ENCODE peak calls at places on chromosomes 2 and 18, in five cellular contexts. W is K562, I is H1, E is HepG2, K is HCT116. L is an unnamed sample.

GRCh38 chr2:105125428-105125827 is 87.6 kb downstream of the MRPS9 start:
- DNase-seq in K (peak), W (no peak), I (no peak), E (peak), L (no peak)

GRCh38 chr2:74441690-74442482 is at the start of gene RTKN:
- DNase-seq in K (peak), I (no peak), W (no peak), E (peak), L (no peak)

GRCh38 chr18:11750581-11751304 is 61.7 kb downstream of the GNAL start:
- DNase-seq in W (no peak), K (no peak), I (no peak), E (no peak), L (no peak)

GRCh38 chr2:191728710-191729597 is 51.0 kb downstream of the NABP1 start:
- DNase-seq in E (no peak), W (peak), I (no peak), K (no peak), L (no peak)

GRCh38 chr2:143241403-143242088 is 112.3 kb downstream of the ARHGAP15 start:
- DNase-seq in K (no peak), E (no peak), W (no peak), I (peak), L (no peak)

GRCh38 chr2:8049851-8050571 is 631.8 kb upstream of the ID2 start:
- DNase-seq in K (no peak), E (no peak), W (no peak), I (no peak), L (peak)

GRCh38 chr2:40556298-40556697 is 104.4 kb upstream of the SLC8A1 start:
- DNase-seq in E (no peak), W (no peak), K (no peak), I (no peak), L (no peak)

GRCh38 chr2:188986839-188987238 is 12.7 kb downstream of the COL3A1 start:
- DNase-seq in E (no peak), I (no peak), K (no peak), W (no peak), L (no peak)

GRCh38 chr2:191983186-191983585 is 136.3 kb upstream of the CAVIN2 start:
- DNase-seq in W (no peak), K (no peak), I (no peak), E (no peak), L (no peak)

GRCh38 chr2:234980476-234981187 is 28.8 kb downstream of the SH3BP4 start:
- DNase-seq in I (no peak), K (no peak), E (peak), W (no peak), L (no peak)

GRCh38 chr2:27622921-27623384 is 5.9 kb downstream of the CCDC121 start:
- DNase-seq in E (no peak), W (no peak), K (no peak), I (no peak), L (no peak)
- TF ChIP-seq SRF in E (no peak), W (no peak), K (no peak), I (no peak), L (no peak)

GRCh38 chr2:23480991-23481797 is 96.2 kb downstream of the KLHL29 start:
- DNase-seq in K (peak), W (no peak), I (peak), E (peak), L (no peak)
- TF ChIP-seq SRF in K (no peak), W (no peak), I (no peak), E (no peak), L (no peak)

GRCh38 chr2:178912416-178913056 is 105.3 kb upstream of the TTN start:
- DNase-seq in K (no peak), E (no peak), W (no peak), I (no peak), L (no peak)
- TF ChIP-seq SRF in K (no peak), E (no peak), W (no peak), I (no peak), L (no peak)

GRCh38 chr2:71852141-71852711 is 295.4 kb downstream of the CYP26B1 start:
- DNase-seq in K (no peak), W (no peak), E (no peak), I (no peak), L (no peak)

GRCh38 chr2:71849603-71850305 is 297.9 kb downstream of the CYP26B1 start:
- DNase-seq in I (no peak), E (no peak), K (no peak), W (no peak), L (no peak)

GRCh38 chr2:71849111-71849510 is 298.6 kb downstream of the CYP26B1 start:
- DNase-seq in K (no peak), E (no peak), W (no peak), I (no peak), L (no peak)

GRCh38 chr2:71850306-71850801 is 297.3 kb downstream of the CYP26B1 start:
- DNase-seq in E (no peak), I (no peak), W (no peak), K (no peak), L (no peak)

DNA sequence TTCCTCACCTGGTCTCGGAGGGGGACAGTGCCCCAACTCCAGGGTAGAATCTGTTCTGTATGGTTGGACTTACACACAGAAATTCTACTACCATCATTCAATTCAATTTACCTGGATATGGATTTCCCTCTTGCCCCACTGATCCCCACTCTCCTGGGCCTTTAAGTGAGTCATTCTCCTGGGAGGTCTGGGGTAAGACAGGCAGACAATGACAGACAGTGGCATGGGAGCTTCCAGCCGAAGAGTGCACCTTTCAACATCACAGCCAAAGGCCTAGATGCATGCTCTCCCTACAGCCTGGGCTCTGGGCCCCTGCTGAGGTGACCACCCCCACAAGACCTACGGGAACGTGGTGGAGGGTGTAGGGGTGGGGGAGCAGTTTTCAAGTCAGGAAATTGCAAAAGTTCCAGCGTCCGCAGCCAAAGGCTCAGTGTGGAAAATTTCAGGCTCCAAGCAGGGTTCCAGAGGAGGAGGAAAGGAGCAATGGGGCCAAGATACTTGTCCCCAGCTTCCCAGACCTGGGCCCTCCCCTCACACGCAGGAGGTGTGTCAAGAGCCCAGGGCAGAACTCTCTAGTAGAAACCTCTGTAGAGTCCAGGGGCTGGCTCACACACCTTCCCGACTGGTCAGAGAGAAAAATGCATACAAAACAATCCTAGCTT is 296.4 kb downstream of the CYP26B1 start:
- DNase-seq in W (no peak), E (no peak), I (no peak), K (no peak), L (no peak)
- TF ChIP-seq SRF in W (no peak), E (no peak), I (no peak), K (no peak), L (no peak)

DNA sequence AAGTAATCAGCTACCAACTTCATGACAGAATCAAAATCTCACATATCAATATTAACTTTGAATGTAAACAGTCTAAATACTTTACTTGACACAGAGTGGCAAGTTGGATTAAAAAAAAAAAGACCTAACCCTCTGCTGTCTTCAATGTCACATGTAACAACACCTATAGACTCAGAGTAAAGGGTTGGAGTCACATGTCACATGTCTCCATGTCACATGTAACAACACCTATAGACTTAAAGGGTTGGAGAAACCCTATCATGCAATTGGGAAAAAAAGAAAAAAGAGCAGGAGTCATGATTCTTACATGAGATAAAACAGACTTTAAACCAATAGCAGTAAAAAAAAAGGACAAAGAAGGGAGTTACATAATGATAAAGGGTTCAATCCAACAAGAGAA is 665.3 kb upstream of the LRRTM1 start:
- DNase-seq in K (no peak), E (no peak), W (no peak), I (no peak), L (no peak)
- TF ChIP-seq SRF in K (no peak), E (no peak), W (no peak), I (no peak), L (no peak)

GRCh38 chr2:12261993-12262680 is 454.6 kb upstream of the TRIB2 start:
- DNase-seq in I (peak), K (no peak), E (no peak), W (no peak), L (no peak)

GRCh38 chr2:12265646-12266045 is 451.1 kb upstream of the TRIB2 start:
- DNase-seq in K (no peak), I (no peak), E (no peak), W (no peak), L (no peak)

GRCh38 chr2:12259497-12259896 is 457.2 kb upstream of the TRIB2 start:
- DNase-seq in W (no peak), E (no peak), K (no peak), I (no peak), L (no peak)

GRCh38 chr2:12263730-12264129 is 453.0 kb upstream of the TRIB2 start:
- DNase-seq in E (no peak), I (no peak), K (no peak), W (no peak), L (no peak)

GRCh38 chr2:12262681-12263436 is 453.9 kb upstream of the TRIB2 start:
- DNase-seq in W (no peak), K (no peak), E (no peak), I (no peak), L (no peak)
- TF ChIP-seq SRF in W (no peak), K (no peak), E (no peak), I (no peak), L (no peak)

GRCh38 chr2:64331846-64332245 is 122.1 kb upstream of the LGALSL start:
- DNase-seq in E (no peak), I (no peak), W (no peak), K (no peak), L (no peak)
- TF ChIP-seq SRF in E (no peak), I (no peak), W (no peak), K (no peak), L (no peak)

DNA sequence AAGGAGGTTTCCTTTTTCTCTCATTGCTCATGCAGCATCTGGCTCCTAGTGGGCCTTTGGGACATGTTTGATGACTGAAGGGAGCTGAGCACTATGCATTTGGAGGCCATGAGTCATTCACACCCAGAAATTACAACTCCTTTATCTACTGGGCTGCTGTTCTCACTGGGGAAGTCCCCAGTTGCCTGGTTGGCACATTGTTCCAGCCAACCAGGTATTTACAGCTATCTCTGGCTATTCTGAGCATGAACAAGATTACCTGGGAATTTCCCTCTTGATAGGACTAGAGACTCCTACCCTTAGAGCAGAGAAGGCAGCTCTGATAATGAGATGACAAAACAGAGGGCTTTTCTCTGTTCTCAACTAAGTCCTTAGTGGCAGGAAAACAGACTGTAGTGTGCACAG is 206.5 kb downstream of the SETBP1 start:
- DNase-seq in E (no peak), W (no peak), K (no peak), I (no peak), L (peak)
- TF ChIP-seq SRF in E (no peak), W (no peak), K (no peak), I (no peak), L (no peak)

GRCh38 chr2:210623506-210623905 is 67.1 kb downstream of the CPS1 start:
- DNase-seq in E (no peak), W (no peak), K (no peak), I (no peak), L (no peak)

GRCh38 chr2:210616074-210616473 is 59.7 kb downstream of the CPS1 start:
- DNase-seq in W (no peak), E (no peak), I (no peak), K (no peak), L (no peak)

GRCh38 chr2:210620456-210620855 is 64.1 kb downstream of the CPS1 start:
- DNase-seq in K (no peak), E (no peak), W (no peak), I (peak), L (no peak)

GRCh38 chr2:210617318-210617717 is 60.9 kb downstream of the CPS1 start:
- DNase-seq in W (no peak), I (no peak), K (no peak), E (no peak), L (no peak)

DNA sequence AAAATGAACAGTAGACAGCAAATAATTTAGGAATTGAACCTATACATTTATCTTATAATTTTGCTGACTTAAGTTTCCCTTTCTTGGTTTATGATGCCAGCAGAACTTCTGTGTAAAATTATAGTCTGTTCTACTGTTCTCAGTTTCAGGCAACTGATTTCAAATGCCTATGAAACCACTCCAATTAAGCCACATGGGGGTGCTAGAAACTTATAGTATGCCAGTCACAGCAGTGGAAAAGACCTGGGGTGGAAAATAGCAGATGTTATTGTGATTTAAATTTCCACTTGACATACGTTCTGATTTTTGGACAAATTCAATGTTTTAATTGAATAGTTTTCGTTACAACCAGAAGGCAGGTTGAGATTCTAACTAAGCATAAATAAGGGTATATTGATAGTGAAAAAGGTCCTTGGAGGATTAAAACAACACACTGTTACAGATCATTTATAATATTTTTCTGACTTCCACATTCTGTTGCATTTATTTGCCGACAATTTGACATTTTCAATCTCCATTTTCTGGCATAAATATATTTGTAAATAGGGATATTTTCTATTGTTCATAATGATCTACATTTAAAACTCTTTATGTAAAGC is 61.4 kb downstream of the CPS1 start:
- DNase-seq in E (peak), I (no peak), W (peak), K (peak), L (no peak)
- TF ChIP-seq SRF in E (no peak), I (no peak), W (no peak), K (no peak), L (no peak)

GRCh38 chr18:59715445-59715844 is 18.2 kb upstream of the CCBE1 start:
- DNase-seq in I (no peak), W (no peak), E (no peak), K (no peak), L (no peak)
- TF ChIP-seq SRF in I (no peak), W (no peak), E (no peak), K (no peak), L (no peak)